ENCODE peak calls at places on chromosomes 4 and X, in four cellular contexts. U, H, M and N are unnamed samples.
A peak's percentile ranks its signal among the peaks of the same experiment; 100 is the strongest.

GRCh38 chr4:38180456-38180855 is 220.3 kb downstream of the PTTG2 start:
- DNase-seq in U (no peak), H (no peak), M (peak; percentile 22), N (no peak)

GRCh38 chr4:3306465-3306864 is 13.6 kb downstream of the RGS12 start:
- DNase-seq in U (no peak), H (no peak), M (no peak), N (no peak)

GRCh38 chr4:140884431-140885058 is 128.4 kb upstream of the TBC1D9 start:
- DNase-seq in U (peak; percentile 77), H (no peak), M (peak; percentile 55), N (peak; percentile 70)

GRCh38 chr4:47532658-47533057 is 47.6 kb downstream of the ATP10D start:
- DNase-seq in U (no peak), H (no peak), M (no peak), N (no peak)

GRCh38 chr4:17780461-17781071 is 855 bp downstream of the FAM184B start:
- DNase-seq in U (no peak), H (no peak), M (no peak), N (no peak)

GRCh38 chr4:182212211-182212761 is 30.9 kb upstream of the TENM3 start:
- DNase-seq in U (no peak), H (no peak), M (no peak), N (no peak)

GRCh38 chrX:63922221-63922620 is 137.2 kb upstream of the ARHGEF9 start:
- DNase-seq in U (no peak), H (no peak), M (no peak), N (no peak)

GRCh38 chrX:118780509-118780908 is 43.1 kb upstream of the ZCCHC12 start:
- DNase-seq in U (no peak), H (no peak), M (no peak), N (no peak)

GRCh38 chrX:96563663-96564062 is 121.0 kb upstream of the DIAPH2 start:
- DNase-seq in U (no peak), H (no peak), M (no peak), N (no peak)

GRCh38 chrX:96984538-96984937 is 100.8 kb downstream of the RPA4 start:
- DNase-seq in U (no peak), H (no peak), M (no peak), N (no peak)

GRCh38 chrX:36867143-36867542 is 141.0 kb upstream of the FAM47C start:
- DNase-seq in U (peak; percentile 6), H (no peak), M (no peak), N (peak; percentile 2)

GRCh38 chr4:155972098-155972497 is 18.4 kb upstream of the CTSO start:
- DNase-seq in U (no peak), H (no peak), M (no peak), N (no peak)

GRCh38 chrX:9530848-9531274 is 66.0 kb downstream of the TBL1X start:
- DNase-seq in U (peak; percentile 71), H (peak; percentile 77), M (no peak), N (peak; percentile 59)

GRCh38 chr4:150694438-150694837 is 112.5 kb downstream of the MAB21L2 start:
- DNase-seq in U (no peak), H (no peak), M (no peak), N (peak; percentile 11)

GRCh38 chr4:41745292-41746024 is 3.1 kb downstream of the PHOX2B start:
- DNase-seq in U (no peak), H (no peak), M (no peak), N (no peak)

GRCh38 chr4:72860766-72861165 is 208.8 kb downstream of the COX18 start:
- DNase-seq in U (no peak), H (no peak), M (no peak), N (no peak)

GRCh38 chr4:86549163-86549788 is 44.8 kb upstream of the PTPN13 start:
- DNase-seq in U (no peak), H (no peak), M (no peak), N (no peak)

GRCh38 chr4:159369256-159369655 is 266.4 kb downstream of the RAPGEF2 start:
- DNase-seq in U (no peak), H (no peak), M (no peak), N (no peak)

GRCh38 chrX:68835468-68835867 is 6.6 kb downstream of the EFNB1 start:
- DNase-seq in U (no peak), H (no peak), M (no peak), N (no peak)

GRCh38 chr4:169854090-169854489 is 96.3 kb upstream of the HPF1 start:
- DNase-seq in U (no peak), H (no peak), M (peak; percentile 16), N (no peak)

GRCh38 chr4:7693237-7693608 is 246.4 kb downstream of the AFAP1 start:
- DNase-seq in U (no peak), H (no peak), M (no peak), N (no peak)

GRCh38 chr4:169902658-169903345 is 123.4 kb downstream of the MFAP3L start:
- DNase-seq in U (no peak), H (no peak), M (no peak), N (no peak)

GRCh38 chr4:85919488-85919887 is 440.4 kb downstream of the MAPK10 start:
- DNase-seq in U (no peak), H (no peak), M (no peak), N (no peak)

GRCh38 chr4:87949961-87950360 is 25.6 kb upstream of the SPP1 start:
- DNase-seq in U (no peak), H (no peak), M (peak; percentile 22), N (no peak)

GRCh38 chr4:17786567-17786966 is 5.1 kb upstream of the FAM184B start:
- DNase-seq in U (no peak), H (no peak), M (no peak), N (no peak)

GRCh38 chrX:68175569-68175968 is 257.7 kb downstream of the OPHN1 start:
- DNase-seq in U (no peak), H (no peak), M (no peak), N (no peak)

DNA sequence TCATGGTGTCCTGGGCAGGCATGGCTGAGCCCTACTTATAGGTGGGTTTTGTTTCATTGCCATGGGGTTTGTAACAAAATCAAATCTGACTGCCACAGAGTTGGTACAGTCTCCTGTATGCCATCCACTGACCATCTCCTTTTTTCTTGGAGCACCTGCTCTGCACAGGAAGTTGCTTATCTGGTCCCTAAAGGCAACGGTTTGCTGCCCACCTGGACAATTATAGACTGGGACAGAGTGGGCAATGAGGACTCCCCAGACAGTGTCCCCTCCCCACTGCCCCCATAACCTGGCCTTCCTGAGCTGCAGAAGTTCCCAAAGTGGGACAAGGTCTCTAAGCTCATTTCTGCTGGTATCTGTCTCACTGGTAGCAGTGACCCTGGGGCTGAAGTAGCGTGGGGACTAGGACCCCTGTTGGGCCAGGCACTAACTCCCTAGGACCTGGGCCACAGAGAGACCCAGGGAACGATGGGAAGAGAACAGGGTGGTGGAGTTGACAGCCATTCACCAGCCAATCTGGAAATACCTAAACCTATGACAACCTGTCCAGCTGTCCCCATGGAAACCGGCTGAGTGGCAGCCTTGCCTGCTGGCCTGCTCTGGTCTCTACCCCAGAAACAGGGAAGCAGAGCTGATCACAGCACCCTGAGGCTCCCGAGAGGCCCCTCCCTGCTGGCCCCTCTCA is 64.7 kb downstream of the WFS1 start:
- DNase-seq in U (no peak), H (no peak), M (no peak), N (no peak)
- TF ChIP-seq CTCF in U (no peak), H (no peak), M (peak; percentile 1), N (no peak)

GRCh38 chrX:18753603-18754002 is 46.2 kb downstream of the PPEF1 start:
- DNase-seq in U (no peak), H (no peak), M (no peak), N (no peak)

DNA sequence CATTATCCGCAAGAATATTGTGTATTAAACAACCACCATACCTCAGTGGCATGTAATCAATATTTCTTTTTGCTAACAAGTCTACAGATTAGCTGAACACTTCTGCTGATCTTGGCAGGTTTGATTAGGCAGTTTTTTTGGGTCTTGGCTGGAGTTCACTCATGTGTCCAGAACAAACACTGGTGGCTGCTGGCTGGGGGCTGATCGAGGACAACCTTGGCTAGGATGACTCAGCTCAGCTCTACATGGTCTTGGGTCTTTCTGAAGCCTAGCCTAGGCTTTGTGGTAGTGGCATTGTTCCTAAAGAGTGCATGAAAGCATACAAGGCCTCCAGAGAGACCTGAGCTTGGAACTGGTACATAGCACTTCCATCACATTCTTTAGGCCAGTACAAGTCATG is 41.1 kb downstream of the PPEF1 start:
- DNase-seq in U (no peak), H (no peak), M (no peak), N (no peak)
- TF ChIP-seq CTCF in U (no peak), H (no peak), M (no peak), N (no peak)

GRCh38 chrX:50680990-50681389 is 133.0 kb downstream of the SHROOM4 start:
- DNase-seq in U (no peak), H (no peak), M (no peak), N (no peak)
- TF ChIP-seq CTCF in U (no peak), H (peak; percentile 57), M (no peak), N (no peak)

GRCh38 chrX:39261446-39262147 is 460.3 kb downstream of the MID1IP1 start:
- DNase-seq in U (peak; percentile 43), H (no peak), M (no peak), N (peak; percentile 13)
- TF ChIP-seq CTCF in U (peak; percentile 61), H (peak; percentile 63), M (no peak), N (peak; percentile 29)

DNA sequence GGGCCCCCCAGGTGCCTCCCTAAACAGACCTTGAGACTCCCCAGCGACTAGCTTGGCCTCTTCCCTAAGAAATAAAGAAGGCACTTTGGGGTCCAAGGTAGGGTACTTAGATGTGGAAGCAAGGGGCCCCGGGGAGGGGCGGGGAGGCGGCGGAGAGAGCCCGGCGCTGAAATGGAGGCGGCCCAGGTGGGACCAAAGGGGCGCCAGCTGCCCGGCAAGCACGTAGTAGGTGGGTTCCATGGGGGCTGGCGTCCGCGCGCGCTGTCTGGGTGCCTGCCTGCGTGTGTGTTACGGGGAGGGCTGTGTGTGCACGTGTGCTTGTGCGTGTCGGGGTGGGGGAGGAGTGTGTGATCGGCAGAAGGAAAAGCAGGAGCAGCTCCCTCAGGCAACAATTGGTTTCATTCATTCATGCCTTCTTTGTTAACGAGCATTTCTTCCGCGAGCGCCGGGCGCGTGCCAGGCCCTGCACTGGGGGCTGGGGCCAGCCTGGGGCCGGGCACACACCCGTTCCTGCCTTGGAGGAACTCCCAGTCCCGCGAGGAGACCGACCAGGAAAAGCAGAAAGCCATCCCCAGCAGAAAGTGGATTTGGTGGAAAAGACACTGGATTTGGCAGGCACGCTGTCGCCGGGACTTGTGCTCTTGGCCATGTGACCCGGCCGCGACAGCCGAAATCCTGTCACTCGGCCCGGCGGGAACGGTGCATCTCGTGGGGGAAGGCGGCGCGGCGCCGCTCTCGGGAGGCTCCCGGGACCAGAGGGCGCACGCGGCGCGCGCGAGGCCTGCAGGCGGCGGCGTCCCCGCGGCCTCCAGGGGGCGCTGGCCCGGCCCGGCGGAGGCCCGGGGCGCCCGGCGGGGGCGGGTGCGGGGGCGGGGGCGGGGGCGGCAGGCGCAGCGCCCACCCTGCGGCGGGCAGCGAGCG is 3.3 kb upstream of the DUSP9 start:
- DNase-seq in U (peak; percentile 45), H (no peak), M (no peak), N (no peak)
- TF ChIP-seq CTCF in U (peak; percentile 17), H (peak; percentile 17), M (no peak), N (peak; percentile 48)

DNA sequence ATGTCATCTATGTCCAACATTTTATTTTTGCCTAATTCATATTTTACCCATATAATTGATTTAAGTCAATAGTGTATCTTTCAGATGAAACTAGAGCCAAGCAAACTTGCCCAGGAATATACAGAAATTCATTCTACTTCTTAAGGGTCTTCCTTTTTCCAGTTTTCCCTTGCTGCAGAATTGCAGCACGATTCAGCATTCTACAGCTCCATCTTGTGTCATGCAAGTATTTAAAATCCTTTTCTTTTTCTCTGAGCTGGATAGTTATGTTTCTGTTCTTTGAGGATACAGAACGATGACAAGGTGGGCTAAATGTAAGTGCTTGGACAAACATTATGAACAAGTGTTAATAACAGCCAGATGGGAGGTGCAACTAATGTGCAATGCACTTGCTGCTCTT is 1821.8 kb downstream of the ARAP2 start:
- DNase-seq in U (no peak), H (no peak), M (no peak), N (no peak)
- TF ChIP-seq CTCF in U (no peak), H (no peak), M (no peak), N (no peak)